ENCODE peak calls at places on chromosomes 6 and 20, in six cellular contexts. R, N, A, L, Z and M are unnamed samples.

GRCh38 chr6:35500782-35501181 is 3.9 kb upstream of the TEAD3 start:
- DNase-seq in A (peak; percentile 78), N (peak; percentile 25), L (peak; percentile 42), Z (no peak), R (no peak), M (no peak)

GRCh38 chr6:51292659-51293058 is 474.0 kb downstream of the TFAP2B start:
- DNase-seq in N (peak; percentile 43), L (no peak), Z (no peak), A (peak; percentile 34), R (no peak), M (no peak)

GRCh38 chr20:1478566-1478965 is 11.9 kb upstream of the NSFL1C start:
- DNase-seq in Z (no peak), L (peak; percentile 46), N (no peak), A (peak; percentile 82), R (peak; percentile 92), M (no peak)

GRCh38 chr6:8064638-8065518 is 689 bp upstream of the BLOC1S5 start:
- DNase-seq in R (no peak), N (no peak), Z (peak; percentile 23), A (no peak), L (no peak), M (no peak)

GRCh38 chr6:28648035-28648877 is 122.6 kb downstream of the GPX5 start:
- DNase-seq in N (peak; percentile 78), L (peak; percentile 90), Z (peak; percentile 63), A (peak; percentile 77), R (peak; percentile 74), M (peak; percentile 86)

GRCh38 chr6:84017709-84018452 is 15.7 kb upstream of the MRAP2 start:
- DNase-seq in A (no peak), L (no peak), R (no peak), Z (no peak), N (no peak), M (no peak)

GRCh38 chr20:5065489-5066383 is 54.0 kb downstream of the PCNA start:
- DNase-seq in A (peak; percentile 99), R (peak; percentile 97), Z (no peak), N (peak; percentile 91), L (peak; percentile 62), M (no peak)

GRCh38 chr6:113169484-113169883 is 687.7 kb upstream of the MARCKS start:
- DNase-seq in L (no peak), R (no peak), N (peak; percentile 20), Z (no peak), A (peak; percentile 47), M (no peak)

GRCh38 chr6:124770131-124770530 is 192.1 kb upstream of the RNF217 start:
- DNase-seq in Z (no peak), R (no peak), N (no peak), A (no peak), L (no peak), M (no peak)

GRCh38 chr6:169075211-169075621 is 178.4 kb downstream of the THBS2 start:
- DNase-seq in A (peak; percentile 89), N (peak; percentile 77), Z (no peak), R (no peak), L (no peak), M (no peak)

GRCh38 chr6:137488736-137489409 is 5.3 kb downstream of the OLIG3 start:
- DNase-seq in Z (no peak), N (no peak), A (no peak), R (no peak), L (no peak), M (no peak)

GRCh38 chr6:137341721-137342195 is 122.6 kb upstream of the IFNGR1 start:
- DNase-seq in R (peak; percentile 32), N (no peak), L (no peak), A (peak; percentile 65), Z (peak; percentile 32), M (no peak)

GRCh38 chr6:24614048-24614420 is 32.0 kb downstream of the KIAA0319 start:
- DNase-seq in N (no peak), Z (no peak), A (no peak), L (no peak), R (no peak), M (no peak)

GRCh38 chr6:42726485-42727083 is 4.2 kb upstream of the PRPH2 start:
- DNase-seq in Z (peak; percentile 50), A (peak; percentile 97), N (peak; percentile 77), R (no peak), L (no peak), M (no peak)

GRCh38 chr6:42727627-42728026 is 5.2 kb upstream of the PRPH2 start:
- DNase-seq in A (peak; percentile 47), Z (no peak), N (no peak), R (no peak), L (no peak), M (no peak)

GRCh38 chr6:42727084-42727601 is 4.7 kb upstream of the PRPH2 start:
- DNase-seq in L (no peak), R (no peak), N (no peak), Z (peak; percentile 28), A (peak; percentile 76), M (no peak)

GRCh38 chr6:42724825-42725224 is 2.4 kb upstream of the PRPH2 start:
- DNase-seq in N (no peak), L (no peak), A (no peak), R (no peak), Z (no peak), M (no peak)

GRCh38 chr6:42726026-42726425 is 3.6 kb upstream of the PRPH2 start:
- DNase-seq in Z (no peak), N (no peak), L (no peak), R (no peak), A (peak; percentile 57), M (no peak)
- H3K27ac ChIP-seq in Z (peak overlapping the region; percentile 74), N (no peak overlapping the region), L (no peak overlapping the region), R (no peak overlapping the region), A (peak overlapping the region; percentile 91), M (peak overlapping the region; percentile 86)

DNA sequence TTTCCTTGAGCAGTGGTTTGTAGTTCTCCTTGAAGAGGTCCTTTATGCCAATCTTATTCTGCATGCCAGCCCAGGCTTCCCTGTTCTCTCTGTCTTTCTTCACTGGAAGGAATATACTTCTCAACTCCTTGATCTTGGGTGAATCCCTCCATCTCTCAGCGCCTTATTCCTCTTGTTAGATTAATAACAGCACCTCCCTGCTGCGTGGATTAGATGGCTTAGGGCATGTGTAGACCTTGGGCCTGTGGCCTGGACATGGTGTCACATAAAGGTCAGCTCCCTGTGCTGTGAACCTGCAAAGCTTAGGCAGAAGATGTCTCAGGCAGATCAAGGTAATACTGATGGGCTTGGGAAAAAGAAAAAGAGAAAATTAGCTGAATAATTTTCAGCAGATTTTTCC is 18.3 kb downstream of the ZNF831 start:
- DNase-seq in A (no peak), Z (no peak), L (no peak), N (no peak), R (no peak), M (no peak)
- H3K4me3 ChIP-seq in A (no peak overlapping the region), Z (no peak overlapping the region), L (no peak overlapping the region), N (no peak overlapping the region), R (no peak overlapping the region), M (no peak overlapping the region)

DNA sequence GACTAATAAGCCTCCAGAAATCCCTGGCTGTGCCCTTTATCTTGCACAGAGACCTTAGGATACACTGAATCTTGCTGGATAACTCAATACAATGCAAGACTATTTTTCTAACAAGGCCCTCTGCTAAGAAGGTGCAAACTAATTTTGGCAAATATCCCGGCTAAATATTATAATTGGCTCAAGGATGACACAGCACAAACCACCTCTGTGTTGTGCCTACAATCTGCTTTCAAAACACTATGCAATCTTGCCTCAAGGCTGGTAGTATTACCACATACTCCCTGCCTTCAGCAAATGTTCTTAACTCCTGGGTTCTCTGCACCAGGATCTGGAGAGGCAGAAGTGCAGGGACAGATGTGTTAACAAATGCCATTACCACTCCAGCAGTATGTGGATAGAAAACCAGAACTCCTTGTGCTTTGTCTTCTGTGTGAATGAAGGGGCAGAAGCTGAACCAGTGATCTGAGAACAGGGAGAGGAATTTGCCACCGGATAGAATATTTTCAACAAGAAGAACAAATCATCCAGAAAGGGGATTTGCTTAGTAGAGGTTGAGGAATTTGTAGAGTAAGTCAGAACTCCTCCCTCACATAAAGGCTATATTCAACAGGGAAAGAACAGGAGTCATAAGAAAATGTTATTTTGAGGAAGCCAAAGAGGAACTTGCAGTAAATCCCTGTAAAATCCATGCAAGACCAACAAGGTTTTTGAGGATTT is 74.1 kb upstream of the SLC4A11 start:
- DNase-seq in N (peak; percentile 30), L (no peak), R (peak; percentile 93), Z (no peak), A (peak; percentile 79), M (peak; percentile 87)
- H3K27ac ChIP-seq in N (peak overlapping the region; percentile 47), L (no peak overlapping the region), R (peak overlapping the region; percentile 83), Z (no peak overlapping the region), A (peak overlapping the region; percentile 91), M (peak overlapping the region; percentile 98)

GRCh38 chr6:2842139-2842552 is 483 bp upstream of the SERPINB1 start:
- DNase-seq in N (no peak), L (no peak), R (no peak), A (no peak), Z (no peak), M (no peak)

GRCh38 chr6:2840794-2841061 is 935 bp downstream of the SERPINB1 start:
- DNase-seq in A (no peak), N (no peak), Z (no peak), L (no peak), R (no peak), M (no peak)

GRCh38 chr6:2839982-2840793 is 1.5 kb downstream of the SERPINB1 start:
- DNase-seq in L (no peak), Z (no peak), N (no peak), A (peak; percentile 34), R (peak; percentile 56), M (no peak)

GRCh38 chr6:2841264-2842138 is at the start of gene SERPINB1:
- DNase-seq in N (peak; percentile 92), Z (peak; percentile 88), R (peak; percentile 87), A (peak; percentile 94), L (no peak), M (no peak)

GRCh38 chr6:2839195-2839981 is 2.3 kb downstream of the SERPINB1 start:
- DNase-seq in R (peak; percentile 90), L (peak; percentile 78), N (peak; percentile 49), A (peak; percentile 61), Z (no peak), M (peak; percentile 100)
- H3K4me3 ChIP-seq in R (peak overlapping the region; percentile 64), L (peak overlapping the region; percentile 75), N (no peak overlapping the region), A (peak overlapping the region; percentile 73), Z (no peak overlapping the region), M (peak overlapping the region; percentile 74)

GRCh38 chr6:157554747-157555146 is 173.8 kb downstream of the ZDHHC14 start:
- DNase-seq in A (no peak), N (no peak), L (no peak), Z (no peak), R (no peak), M (no peak)

GRCh38 chr6:157550114-157550989 is 169.4 kb downstream of the ZDHHC14 start:
- DNase-seq in N (no peak), A (no peak), R (no peak), L (no peak), Z (no peak), M (no peak)

GRCh38 chr6:157551041-157551832 is 170.2 kb downstream of the ZDHHC14 start:
- DNase-seq in R (peak; percentile 83), N (no peak), Z (no peak), L (no peak), A (no peak), M (no peak)

GRCh38 chr6:157552171-157552747 is 171.3 kb downstream of the ZDHHC14 start:
- DNase-seq in A (no peak), N (no peak), L (no peak), Z (no peak), R (peak; percentile 62), M (no peak)

GRCh38 chr6:157552956-157553485 is 172.0 kb downstream of the ZDHHC14 start:
- DNase-seq in Z (no peak), N (no peak), A (no peak), L (no peak), R (no peak), M (no peak)
- H3K27ac ChIP-seq in Z (no peak overlapping the region), N (no peak overlapping the region), A (no peak overlapping the region), L (no peak overlapping the region), R (peak overlapping the region; percentile 93), M (no peak overlapping the region)